ENCODE peak calls at places on chromosomes 1 and 21, in six cellular contexts. One of them, this sample, is unnamed. For H3K4me1, the result is how much of the 10 kb centered on the place peaks cover.

GRCh38 chr21:41142051-41142795 is 25.7 kb upstream of the BACE2 start:
- DNase-seq in tibial artery: no peak
- DNase-seq in heart right ventricle: peak
- DNase-seq in transverse colon: no peak
- DNase-seq in sigmoid colon: no peak
- DNase-seq in tibial nerve: no peak
- DNase-seq in this sample: no peak

GRCh38 chr1:22704440-22705067 is 6.1 kb upstream of the EPHB2 start:
- DNase-seq in tibial artery: peak
- DNase-seq in heart right ventricle: peak
- DNase-seq in transverse colon: peak
- DNase-seq in sigmoid colon: peak
- DNase-seq in tibial nerve: peak
- DNase-seq in this sample: peak

GRCh38 chr1:81430955-81431646 is 369.6 kb upstream of the ADGRL2 start:
- DNase-seq in tibial artery: no peak
- DNase-seq in heart right ventricle: no peak
- DNase-seq in transverse colon: no peak
- DNase-seq in sigmoid colon: no peak
- DNase-seq in tibial nerve: no peak
- DNase-seq in this sample: no peak

GRCh38 chr1:234907585-234908457 is 220.8 kb downstream of the TOMM20 start:
- DNase-seq in tibial artery: no peak
- DNase-seq in heart right ventricle: no peak
- DNase-seq in transverse colon: no peak
- DNase-seq in sigmoid colon: no peak
- DNase-seq in tibial nerve: no peak
- DNase-seq in this sample: no peak

GRCh38 chr1:157472302-157472701 is 80.0 kb downstream of the FCRL5 start:
- DNase-seq in tibial artery: no peak
- DNase-seq in heart right ventricle: no peak
- DNase-seq in transverse colon: peak
- DNase-seq in sigmoid colon: no peak
- DNase-seq in tibial nerve: no peak
- DNase-seq in this sample: no peak

GRCh38 chr21:15740383-15740782 is 10.6 kb downstream of the USP25 start:
- DNase-seq in tibial artery: no peak
- DNase-seq in heart right ventricle: no peak
- DNase-seq in transverse colon: no peak
- DNase-seq in sigmoid colon: no peak
- DNase-seq in tibial nerve: no peak
- DNase-seq in this sample: no peak

GRCh38 chr1:235553063-235553675 is 48.9 kb upstream of the B3GALNT2 start:
- DNase-seq in tibial artery: no peak
- DNase-seq in heart right ventricle: no peak
- DNase-seq in transverse colon: no peak
- DNase-seq in sigmoid colon: no peak
- DNase-seq in tibial nerve: no peak
- DNase-seq in this sample: no peak

GRCh38 chr1:56574794-56575193 is 4.6 kb downstream of the PLPP3 start:
- DNase-seq in tibial artery: no peak
- DNase-seq in heart right ventricle: no peak
- DNase-seq in transverse colon: no peak
- DNase-seq in sigmoid colon: no peak
- DNase-seq in tibial nerve: no peak
- DNase-seq in this sample: no peak

GRCh38 chr1:218633238-218633948 is 288.3 kb downstream of the TGFB2 start:
- DNase-seq in tibial artery: no peak
- DNase-seq in heart right ventricle: no peak
- DNase-seq in transverse colon: no peak
- DNase-seq in sigmoid colon: no peak
- DNase-seq in tibial nerve: no peak
- DNase-seq in this sample: no peak

GRCh38 chr1:117561551-117561950 is 44.3 kb upstream of the TENT5C start:
- DNase-seq in tibial artery: no peak
- DNase-seq in heart right ventricle: no peak
- DNase-seq in transverse colon: no peak
- DNase-seq in sigmoid colon: no peak
- DNase-seq in tibial nerve: no peak
- DNase-seq in this sample: no peak

GRCh38 chr1:34984435-34985062 is 598 bp downstream of the TMEM35B start:
- DNase-seq in tibial artery: peak
- DNase-seq in heart right ventricle: peak
- DNase-seq in transverse colon: peak
- DNase-seq in sigmoid colon: peak
- DNase-seq in tibial nerve: no peak
- DNase-seq in this sample: peak

GRCh38 chr1:100400332-100400933 is 48.1 kb downstream of the CDC14A start:
- DNase-seq in tibial artery: peak
- DNase-seq in heart right ventricle: peak
- DNase-seq in transverse colon: peak
- DNase-seq in sigmoid colon: no peak
- DNase-seq in tibial nerve: no peak
- DNase-seq in this sample: peak

GRCh38 chr1:88462481-88463261 is 221.4 kb upstream of the PKN2 start:
- DNase-seq in tibial artery: no peak
- DNase-seq in heart right ventricle: no peak
- DNase-seq in transverse colon: no peak
- DNase-seq in sigmoid colon: peak
- DNase-seq in tibial nerve: no peak
- DNase-seq in this sample: no peak

GRCh38 chr1:1616045-1616821 is 933 bp downstream of the MIB2 start:
- DNase-seq in tibial artery: no peak
- DNase-seq in heart right ventricle: no peak
- DNase-seq in transverse colon: peak
- DNase-seq in sigmoid colon: no peak
- DNase-seq in tibial nerve: no peak
- DNase-seq in this sample: no peak

GRCh38 chr21:44888581-44889550 is 15.4 kb upstream of the PTTG1IP start:
- DNase-seq in tibial artery: no peak
- DNase-seq in heart right ventricle: no peak
- DNase-seq in transverse colon: no peak
- DNase-seq in sigmoid colon: no peak
- DNase-seq in tibial nerve: no peak
- DNase-seq in this sample: no peak

GRCh38 chr1:82759035-82759434 is 958.3 kb downstream of the ADGRL2 start:
- DNase-seq in tibial artery: no peak
- DNase-seq in heart right ventricle: no peak
- DNase-seq in transverse colon: no peak
- DNase-seq in sigmoid colon: no peak
- DNase-seq in tibial nerve: no peak
- DNase-seq in this sample: no peak

GRCh38 chr1:27643626-27644368 is 8.8 kb upstream of the FGR start:
- DNase-seq in tibial artery: peak
- DNase-seq in heart right ventricle: peak
- DNase-seq in transverse colon: peak
- DNase-seq in sigmoid colon: no peak
- DNase-seq in tibial nerve: no peak
- DNase-seq in this sample: no peak

GRCh38 chr1:14822996-14823395 is 224.5 kb downstream of the KAZN start:
- DNase-seq in tibial artery: no peak
- DNase-seq in heart right ventricle: no peak
- DNase-seq in transverse colon: no peak
- DNase-seq in sigmoid colon: no peak
- DNase-seq in tibial nerve: no peak
- DNase-seq in this sample: no peak

GRCh38 chr1:214665606-214666110 is 62.7 kb downstream of the CENPF start:
- DNase-seq in tibial artery: no peak
- DNase-seq in heart right ventricle: no peak
- DNase-seq in transverse colon: no peak
- DNase-seq in sigmoid colon: no peak
- DNase-seq in tibial nerve: no peak
- DNase-seq in this sample: no peak

GRCh38 chr1:7427066-7427465 is 344.0 kb upstream of the VAMP3 start:
- DNase-seq in tibial artery: no peak
- DNase-seq in heart right ventricle: no peak
- DNase-seq in transverse colon: no peak
- DNase-seq in sigmoid colon: no peak
- DNase-seq in tibial nerve: no peak
- DNase-seq in this sample: no peak

GRCh38 chr1:238628130-238628529 is 737.4 kb upstream of the ZP4 start:
- DNase-seq in tibial artery: no peak
- DNase-seq in heart right ventricle: no peak
- DNase-seq in transverse colon: no peak
- DNase-seq in sigmoid colon: no peak
- DNase-seq in tibial nerve: no peak
- DNase-seq in this sample: no peak

GRCh38 chr1:100354971-100355394 is 2.7 kb downstream of the CDC14A start:
- DNase-seq in tibial artery: no peak
- DNase-seq in heart right ventricle: no peak
- DNase-seq in transverse colon: peak
- DNase-seq in sigmoid colon: no peak
- DNase-seq in tibial nerve: no peak
- DNase-seq in this sample: no peak

GRCh38 chr21:42411891-42412635 is 8.4 kb downstream of the UBASH3A start:
- DNase-seq in tibial artery: no peak
- DNase-seq in heart right ventricle: no peak
- DNase-seq in transverse colon: no peak
- DNase-seq in sigmoid colon: peak
- DNase-seq in tibial nerve: no peak
- DNase-seq in this sample: no peak

GRCh38 chr1:47703981-47704596 is 266.2 kb downstream of the FOXD2 start:
- DNase-seq in tibial artery: peak
- DNase-seq in heart right ventricle: no peak
- DNase-seq in transverse colon: no peak
- DNase-seq in sigmoid colon: no peak
- DNase-seq in tibial nerve: no peak
- DNase-seq in this sample: no peak

GRCh38 chr21:34701726-34702125 is 32.9 kb downstream of the CLIC6 start:
- DNase-seq in tibial artery: no peak
- DNase-seq in heart right ventricle: no peak
- DNase-seq in transverse colon: no peak
- DNase-seq in sigmoid colon: no peak
- DNase-seq in tibial nerve: no peak
- DNase-seq in this sample: no peak

GRCh38 chr21:37338671-37339526 is 27.7 kb upstream of the DYRK1A start:
- DNase-seq in tibial artery: no peak
- DNase-seq in heart right ventricle: peak
- DNase-seq in transverse colon: no peak
- DNase-seq in sigmoid colon: peak
- DNase-seq in tibial nerve: no peak
- DNase-seq in this sample: peak

GRCh38 chr1:109298666-109299086 is 8.1 kb downstream of the MYBPHL start:
- DNase-seq in tibial artery: no peak
- DNase-seq in heart right ventricle: peak
- DNase-seq in transverse colon: no peak
- DNase-seq in sigmoid colon: no peak
- DNase-seq in tibial nerve: peak
- DNase-seq in this sample: peak

GRCh38 chr1:61950418-61950817 is 208.1 kb downstream of the PATJ start:
- DNase-seq in tibial artery: no peak
- DNase-seq in heart right ventricle: no peak
- DNase-seq in transverse colon: no peak
- DNase-seq in sigmoid colon: no peak
- DNase-seq in tibial nerve: no peak
- DNase-seq in this sample: no peak

GRCh38 chr21:29187939-29188338 is 57.5 kb downstream of the MAP3K7CL start:
- DNase-seq in tibial artery: no peak
- DNase-seq in heart right ventricle: no peak
- DNase-seq in transverse colon: no peak
- DNase-seq in sigmoid colon: peak
- DNase-seq in tibial nerve: no peak
- DNase-seq in this sample: peak

GRCh38 chr1:194975913-194976312 is 1632.3 kb downstream of the KCNT2 start:
- DNase-seq in tibial artery: no peak
- DNase-seq in heart right ventricle: no peak
- DNase-seq in transverse colon: no peak
- DNase-seq in sigmoid colon: no peak
- DNase-seq in tibial nerve: no peak
- DNase-seq in this sample: no peak

GRCh38 chr1:16155537-16156410 is at the start of gene EPHA2:
- DNase-seq in tibial artery: peak
- DNase-seq in heart right ventricle: peak
- DNase-seq in transverse colon: peak
- DNase-seq in sigmoid colon: peak
- DNase-seq in tibial nerve: peak
- DNase-seq in this sample: peak

GRCh38 chr21:36806103-36806502 is 107.2 kb downstream of the SIM2 start:
- DNase-seq in tibial artery: no peak
- DNase-seq in heart right ventricle: no peak
- DNase-seq in transverse colon: no peak
- DNase-seq in sigmoid colon: no peak
- DNase-seq in tibial nerve: no peak
- DNase-seq in this sample: no peak

GRCh38 chr1:150486966-150487762 is at the start of gene TARS2:
- DNase-seq in tibial artery: peak
- DNase-seq in heart right ventricle: peak
- DNase-seq in transverse colon: peak
- DNase-seq in sigmoid colon: peak
- DNase-seq in tibial nerve: peak
- DNase-seq in this sample: peak

GRCh38 chr1:162230096-162230495 is 146.6 kb downstream of the SPATA46 start:
- DNase-seq in tibial artery: no peak
- DNase-seq in heart right ventricle: peak
- DNase-seq in transverse colon: peak
- DNase-seq in sigmoid colon: no peak
- DNase-seq in tibial nerve: no peak
- DNase-seq in this sample: no peak
- TF ChIP-seq CTCF in tibial artery: no peak
- TF ChIP-seq CTCF in heart right ventricle: peak
- TF ChIP-seq CTCF in transverse colon: no peak
- TF ChIP-seq CTCF in sigmoid colon: no peak
- TF ChIP-seq CTCF in tibial nerve: peak
- TF ChIP-seq CTCF in this sample: no peak

GRCh38 chr1:168554603-168555520 is 11.1 kb upstream of the XCL2 start:
- DNase-seq in tibial artery: no peak
- DNase-seq in heart right ventricle: no peak
- DNase-seq in transverse colon: no peak
- DNase-seq in sigmoid colon: no peak
- DNase-seq in tibial nerve: no peak
- DNase-seq in this sample: no peak
- H3K4me1 ChIP-seq in tibial artery: under half
- H3K4me1 ChIP-seq in heart right ventricle: under half
- H3K4me1 ChIP-seq in transverse colon: under half
- H3K4me1 ChIP-seq in sigmoid colon: under half
- H3K4me1 ChIP-seq in tibial nerve: under half
- H3K4me1 ChIP-seq in this sample: under half

DNA sequence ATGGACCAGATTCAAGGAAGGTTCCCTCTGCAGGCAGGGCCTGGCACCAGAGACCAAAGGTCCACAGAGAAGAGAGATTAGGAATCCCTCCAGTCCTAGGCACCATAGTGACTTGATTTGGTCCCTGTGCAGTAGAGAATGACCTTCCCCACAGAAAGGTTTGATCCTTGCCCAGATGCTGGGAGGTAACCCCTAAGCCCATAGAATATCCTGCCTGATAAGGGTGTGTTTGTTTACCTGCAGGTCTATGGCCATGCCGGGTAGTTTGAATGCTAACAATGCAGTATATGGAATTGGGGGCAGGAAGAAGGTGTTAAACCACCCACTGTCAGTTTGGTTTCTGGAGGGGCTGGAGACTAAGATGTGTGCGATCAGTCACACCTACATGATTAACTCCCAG is 57.1 kb upstream of the NFASC start:
- DNase-seq in tibial artery: no peak
- DNase-seq in heart right ventricle: no peak
- DNase-seq in transverse colon: no peak
- DNase-seq in sigmoid colon: no peak
- DNase-seq in tibial nerve: no peak
- DNase-seq in this sample: no peak
- TF ChIP-seq CTCF in tibial artery: no peak
- TF ChIP-seq CTCF in heart right ventricle: no peak
- TF ChIP-seq CTCF in transverse colon: no peak
- TF ChIP-seq CTCF in sigmoid colon: no peak
- TF ChIP-seq CTCF in tibial nerve: no peak
- TF ChIP-seq CTCF in this sample: no peak

GRCh38 chr1:97844552-97845089 is 76.2 kb downstream of the DPYD start:
- DNase-seq in tibial artery: no peak
- DNase-seq in heart right ventricle: no peak
- DNase-seq in transverse colon: no peak
- DNase-seq in sigmoid colon: no peak
- DNase-seq in tibial nerve: no peak
- DNase-seq in this sample: no peak
- H3K4me1 ChIP-seq in tibial artery: under half
- H3K4me1 ChIP-seq in heart right ventricle: under half
- H3K4me1 ChIP-seq in transverse colon: under half
- H3K4me1 ChIP-seq in sigmoid colon: under half
- H3K4me1 ChIP-seq in tibial nerve: under half
- H3K4me1 ChIP-seq in this sample: under half